ENCODE peak calls at places on chromosomes 12 and 14, in eight cellular contexts. H is heart left ventricle, X is adrenal gland, Y is breast epithelium, J is uterus, U is stomach, F is prostate gland, S is body of pancreas. B is an unnamed sample.

GRCh38 chr14:88300817-88301216 is 22.3 kb downstream of the KCNK10 start:
- DNase-seq in H (no peak), X (no peak), Y (no peak), J (no peak), U (no peak), F (no peak), S (no peak), B (no peak)

GRCh38 chr12:69338120-69338859 is 9.9 kb upstream of the LYZ start:
- DNase-seq in H (no peak), X (no peak), Y (no peak), J (no peak), U (no peak), F (no peak), S (no peak), B (no peak)

GRCh38 chr12:68236421-68237059 is 10.9 kb upstream of the IL26 start:
- DNase-seq in H (no peak), X (no peak), Y (no peak), J (no peak), U (no peak), F (no peak), S (peak), B (no peak)

GRCh38 chr14:59103396-59103795 is 85.1 kb upstream of the DAAM1 start:
- DNase-seq in H (no peak), X (no peak), Y (no peak), J (no peak), U (no peak), F (no peak), S (no peak), B (no peak)

GRCh38 chr14:99575043-99576023 is 28.7 kb downstream of the CCDC85C start:
- DNase-seq in H (peak), X (peak), Y (peak), J (no peak), U (peak), F (peak), S (peak), B (no peak)

GRCh38 chr14:91573894-91574837 is 64.1 kb upstream of the PPP4R3A start:
- DNase-seq in H (no peak), X (peak), Y (no peak), J (no peak), U (peak), F (peak), S (peak), B (peak)

GRCh38 chr12:57724936-57725740 is 13.4 kb downstream of the AGAP2 start:
- DNase-seq in H (peak), X (no peak), Y (peak), J (no peak), U (no peak), F (no peak), S (no peak), B (no peak)

GRCh38 chr12:108505121-108505520 is 10.0 kb upstream of the FICD start:
- DNase-seq in H (no peak), X (no peak), Y (no peak), J (no peak), U (no peak), F (no peak), S (no peak), B (no peak)

GRCh38 chr14:70061108-70061507 is 127.6 kb downstream of the SLC8A3 start:
- DNase-seq in H (no peak), X (no peak), Y (no peak), J (no peak), U (no peak), F (no peak), S (no peak), B (no peak)

GRCh38 chr12:25056011-25056410 is 107.1 kb upstream of the BCAT1 start:
- DNase-seq in H (no peak), X (no peak), Y (no peak), J (no peak), U (no peak), F (peak), S (peak), B (no peak)

GRCh38 chr12:105466901-105467598 is 136.6 kb downstream of the C12orf75 start:
- DNase-seq in H (no peak), X (no peak), Y (no peak), J (no peak), U (no peak), F (no peak), S (no peak), B (no peak)

GRCh38 chr14:68786491-68787234 is 6.2 kb downstream of the ZFP36L1 start:
- DNase-seq in H (no peak), X (no peak), Y (peak), J (peak), U (peak), F (no peak), S (peak), B (peak)

GRCh38 chr12:116266631-116267349 is 10.7 kb downstream of the MED13L start:
- DNase-seq in H (no peak), X (no peak), Y (no peak), J (no peak), U (no peak), F (no peak), S (no peak), B (no peak)

GRCh38 chr14:85487215-85487614 is 42.7 kb upstream of the FLRT2 start:
- DNase-seq in H (no peak), X (no peak), Y (no peak), J (no peak), U (no peak), F (no peak), S (no peak), B (no peak)

GRCh38 chr12:106064622-106065021 is 74.1 kb downstream of the NUAK1 start:
- DNase-seq in H (no peak), X (no peak), Y (no peak), J (no peak), U (no peak), F (no peak), S (no peak), B (no peak)

DNA sequence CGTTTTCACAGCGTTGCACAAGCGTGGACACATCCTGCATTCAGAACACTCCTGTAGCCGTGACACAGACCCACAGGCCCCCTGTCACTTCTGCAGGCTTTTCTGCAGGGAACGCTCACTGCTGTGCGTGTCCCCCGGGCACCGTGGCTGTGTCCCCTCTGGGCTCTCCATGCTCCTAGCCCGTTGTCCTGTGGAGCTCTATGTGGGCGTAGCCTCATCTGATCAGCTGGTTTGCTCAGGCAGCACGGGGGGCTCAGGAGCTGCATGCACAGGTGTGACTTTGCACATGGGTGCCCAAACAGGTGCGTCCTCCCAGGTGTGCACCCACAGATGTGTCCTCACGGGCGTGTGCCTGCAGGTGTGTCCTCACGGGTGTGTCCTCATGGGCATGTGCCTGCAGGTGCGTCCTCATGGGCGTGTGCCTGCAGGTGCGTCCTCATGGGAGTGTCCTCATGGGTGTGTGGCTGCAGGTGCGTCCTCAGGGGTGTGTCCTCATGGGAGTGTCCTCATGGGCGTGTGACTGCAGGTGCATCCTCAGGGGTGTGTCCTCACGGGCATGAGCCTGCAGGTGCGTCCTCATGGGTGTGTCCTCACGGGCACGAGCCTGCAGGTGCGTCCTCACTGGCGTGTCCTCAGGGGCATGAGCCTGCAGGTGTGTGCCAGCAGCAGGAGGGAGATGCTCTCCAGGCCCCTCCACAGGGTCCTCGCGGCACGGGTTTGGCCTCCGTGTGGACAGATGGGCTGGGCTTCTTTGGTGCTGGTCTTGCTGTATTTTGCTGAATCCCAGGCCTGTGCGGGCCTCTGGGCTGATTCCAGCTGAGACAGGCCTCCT is 17.5 kb downstream of the MTA1 start:
- DNase-seq in H (no peak), X (no peak), Y (no peak), J (no peak), U (no peak), F (no peak), S (no peak), B (no peak)
- TF ChIP-seq POLR2A in H (no peak), X (no peak), Y (no peak), J (no peak), U (no peak), F (no peak), S (no peak), B (no peak)

GRCh38 chr14:103737432-103738045 is 21.9 kb downstream of the ZFYVE21 start:
- DNase-seq in H (no peak), X (no peak), Y (peak), J (no peak), U (no peak), F (no peak), S (no peak), B (no peak)
- H3K27ac ChIP-seq in H (no peak), X (peak), Y (peak), J (peak), U (peak), F (peak), S (no peak), B (no peak)

DNA sequence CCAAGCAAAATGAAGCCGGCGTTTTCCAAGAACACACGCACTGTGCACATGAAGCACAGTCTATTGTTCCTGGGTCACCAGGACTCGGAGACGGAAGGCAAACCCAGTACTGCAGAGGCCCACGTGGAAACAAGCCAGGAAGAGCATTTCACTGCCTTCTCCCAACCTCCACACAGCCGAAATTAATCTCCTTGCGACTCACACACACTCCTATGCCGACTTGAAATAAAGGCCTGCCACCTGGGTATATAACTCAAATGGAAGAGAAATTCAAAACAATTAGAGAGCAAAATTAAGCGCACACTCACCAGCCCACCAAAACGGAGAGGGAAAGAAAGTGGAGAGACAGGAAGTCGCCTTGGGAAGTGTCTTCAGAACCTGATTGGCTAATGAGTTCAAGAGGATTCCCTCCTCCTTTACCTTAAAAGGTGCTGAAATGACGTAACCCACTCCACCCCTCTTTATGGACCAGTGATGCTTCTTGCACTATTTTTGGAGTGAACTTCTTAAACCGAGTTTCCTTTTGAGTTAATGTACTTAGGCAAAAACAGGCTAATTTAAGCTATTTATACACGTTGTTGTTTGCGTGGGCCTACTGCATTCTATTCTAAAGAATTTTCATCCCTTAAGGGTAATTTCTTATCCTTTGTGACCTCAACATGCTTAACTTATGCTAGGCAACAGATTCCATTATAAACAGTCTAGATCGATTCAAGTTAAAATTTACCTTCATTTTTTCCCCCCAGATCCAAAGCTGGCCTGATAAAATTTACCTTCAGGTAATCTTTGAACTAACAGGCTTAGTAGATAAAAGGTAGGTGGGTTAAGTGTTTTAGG is at the start of gene CCNB1IP1:
- DNase-seq in H (peak), X (peak), Y (peak), J (peak), U (peak), F (peak), S (peak), B (peak)
- TF ChIP-seq POLR2A in H (no peak), X (no peak), Y (no peak), J (peak), U (no peak), F (peak), S (peak), B (no peak)

GRCh38 chr12:49667319-49668090 is 39.7 kb downstream of the FMNL3 start:
- DNase-seq in H (no peak), X (no peak), Y (no peak), J (no peak), U (no peak), F (no peak), S (no peak), B (no peak)

GRCh38 chr12:49672351-49673181 is 34.6 kb downstream of the FMNL3 start:
- DNase-seq in H (no peak), X (no peak), Y (no peak), J (no peak), U (no peak), F (no peak), S (no peak), B (no peak)

GRCh38 chr12:49674318-49674985 is 32.8 kb downstream of the FMNL3 start:
- DNase-seq in H (peak), X (no peak), Y (peak), J (no peak), U (no peak), F (no peak), S (no peak), B (no peak)

GRCh38 chr12:49673446-49674317 is 33.5 kb downstream of the FMNL3 start:
- DNase-seq in H (peak), X (peak), Y (peak), J (peak), U (peak), F (peak), S (peak), B (peak)

GRCh38 chr12:49671051-49671765 is 36.0 kb downstream of the FMNL3 start:
- DNase-seq in H (no peak), X (no peak), Y (no peak), J (no peak), U (peak), F (no peak), S (no peak), B (peak)
- H3K27ac ChIP-seq in H (peak), X (peak), Y (peak), J (peak), U (peak), F (peak), S (no peak), B (peak)